ENCODE peak calls at places on chromosomes 11 and 22, in eight cellular contexts. W is effector memory CD4-positive, alpha-beta T cell; R is neural progenitor cell; O is PC-9; D is CD4-positive, CD25-positive, alpha-beta regulatory T cell; E is BE2C; G is H1; K is sigmoid colon. A is an unnamed sample.

GRCh38 chr11:115423728-115424459 is 80.3 kb downstream of the CADM1 start:
- DNase-seq in E (no peak), O (no peak), D (no peak), W (no peak), R (no peak), K (no peak), G (no peak), A (no peak)

GRCh38 chr11:122253541-122254317 is 137.7 kb upstream of the BLID start:
- DNase-seq in R (peak; percentile 38), D (no peak), E (no peak), K (no peak), W (no peak), G (no peak), O (no peak), A (peak; percentile 98)

GRCh38 chr22:49326558-49326957 is 501.1 kb downstream of the BRD1 start:
- DNase-seq in R (no peak), G (no peak), O (no peak), D (no peak), K (no peak), W (no peak), E (no peak), A (no peak)

GRCh38 chr11:11577246-11577855 is 44.5 kb downstream of the GALNT18 start:
- DNase-seq in K (no peak), D (peak; percentile 23), O (no peak), W (no peak), G (peak; percentile 24), R (no peak), E (no peak), A (no peak)

GRCh38 chr22:41565403-41566054 is 4.7 kb downstream of the CSDC2 start:
- DNase-seq in O (peak; percentile 73), E (peak; percentile 81), K (peak; percentile 88), W (no peak), G (no peak), R (no peak), D (peak; percentile 39), A (peak; percentile 84)

GRCh38 chr11:116504541-116505149 is 268.1 kb downstream of the BUD13 start:
- DNase-seq in D (no peak), W (no peak), E (no peak), K (no peak), G (peak; percentile 41), R (no peak), O (no peak), A (no peak)

GRCh38 chr11:112016765-112017356 is 8.3 kb upstream of the DLAT start:
- DNase-seq in O (peak; percentile 69), G (no peak), K (no peak), W (no peak), E (no peak), D (no peak), R (no peak), A (peak; percentile 90)

GRCh38 chr22:48052621-48052890 is 1290.1 kb downstream of the TBC1D22A start:
- DNase-seq in E (no peak), G (no peak), K (no peak), R (no peak), W (no peak), D (no peak), O (no peak), A (no peak)

GRCh38 chr22:26672060-26672471 is 14.7 kb downstream of the MIAT start:
- DNase-seq in O (no peak), W (peak; percentile 23), G (no peak), D (no peak), E (no peak), K (no peak), R (no peak), A (no peak)

GRCh38 chr22:27115816-27116256 is 458.4 kb downstream of the MIAT start:
- DNase-seq in R (no peak), G (no peak), W (no peak), D (no peak), E (no peak), K (no peak), O (peak; percentile 98), A (peak; percentile 26)

GRCh38 chr22:24423519-24424000 is 3.8 kb upstream of the ADORA2A start:
- DNase-seq in K (peak; percentile 72), D (no peak), W (peak; percentile 34), G (peak; percentile 92), O (no peak), E (no peak), R (peak; percentile 81), A (peak; percentile 49)

GRCh38 chr11:8807544-8808225 is 103.3 kb upstream of the AKIP1 start:
- DNase-seq in E (no peak), W (no peak), K (peak; percentile 82), O (no peak), R (no peak), D (no peak), G (no peak), A (no peak)

GRCh38 chr11:11981364-11981763 is 27.1 kb downstream of the DKK3 start:
- DNase-seq in D (no peak), W (no peak), E (no peak), O (no peak), G (no peak), R (no peak), K (no peak), A (no peak)

GRCh38 chr11:45704133-45704532 is 38.7 kb upstream of the CHST1 start:
- DNase-seq in E (no peak), K (no peak), D (no peak), W (no peak), G (no peak), O (no peak), R (no peak), A (no peak)

GRCh38 chr11:74777038-74777437 is 28.4 kb downstream of the RNF169 start:
- DNase-seq in G (no peak), W (no peak), K (no peak), D (no peak), E (no peak), R (no peak), O (no peak), A (no peak)

GRCh38 chr11:57203359-57203758 is 21.6 kb downstream of the LRRC55 start:
- DNase-seq in W (no peak), K (peak; percentile 90), E (no peak), G (no peak), O (no peak), D (no peak), R (peak; percentile 50), A (no peak)

GRCh38 chr11:133897331-133897650 is 52.0 kb upstream of the SPATA19 start:
- DNase-seq in G (peak; percentile 22), R (no peak), E (no peak), O (no peak), K (peak; percentile 32), D (no peak), W (no peak), A (no peak)

GRCh38 chr11:86710936-86711335 is 38.5 kb upstream of the ME3 start:
- DNase-seq in E (no peak), D (no peak), O (peak; percentile 25), K (no peak), R (no peak), G (no peak), W (no peak), A (no peak)

GRCh38 chr11:66071326-66071870 is 1.3 kb downstream of the PACS1 start:
- DNase-seq in R (no peak), K (no peak), D (peak; percentile 63), G (no peak), W (no peak), E (no peak), O (no peak), A (peak; percentile 32)

GRCh38 chr22:37425800-37426531 is 1.3 kb downstream of the ELFN2 start:
- DNase-seq in K (no peak), G (peak; percentile 70), D (no peak), O (no peak), E (no peak), W (no peak), R (peak; percentile 76), A (no peak)

GRCh38 chr22:20021196-20022181 is 579 bp downstream of the TANGO2 start:
- DNase-seq in O (peak; percentile 69), R (peak; percentile 47), K (peak; percentile 80), G (peak; percentile 54), W (no peak), D (peak; percentile 32), E (peak; percentile 14), A (no peak)

GRCh38 chr11:554428-554823 is 6.1 kb downstream of the LMNTD2 start:
- DNase-seq in G (no peak), R (no peak), O (no peak), K (no peak), D (no peak), E (no peak), W (no peak), A (no peak)
- H3K4me3 ChIP-seq in G (peak overlapping the region; percentile 12), R (peak overlapping the region; percentile 43), O (no peak overlapping the region), K (peak overlapping the region; percentile 20), D (no peak overlapping the region), E (no peak overlapping the region), W (peak overlapping the region; percentile 61), A (peak overlapping the region; percentile 37)

GRCh38 chr11:35247428-35247827 is 108.5 kb downstream of the CD44 start:
- DNase-seq in K (no peak), D (peak; percentile 74), W (peak; percentile 66), O (peak; percentile 23), R (no peak), E (no peak), G (no peak), A (no peak)

GRCh38 chr11:35247863-35248262 is 108.9 kb downstream of the CD44 start:
- DNase-seq in W (peak; percentile 8), E (no peak), D (no peak), G (no peak), K (no peak), O (no peak), R (no peak), A (no peak)

GRCh38 chr11:35248558-35249323 is 109.8 kb downstream of the CD44 start:
- DNase-seq in O (no peak), K (no peak), D (no peak), R (no peak), G (no peak), W (no peak), E (no peak), A (no peak)

GRCh38 chr11:35245786-35246185 is 106.8 kb downstream of the CD44 start:
- DNase-seq in R (no peak), O (no peak), E (no peak), W (no peak), D (no peak), K (no peak), G (no peak), A (no peak)

DNA sequence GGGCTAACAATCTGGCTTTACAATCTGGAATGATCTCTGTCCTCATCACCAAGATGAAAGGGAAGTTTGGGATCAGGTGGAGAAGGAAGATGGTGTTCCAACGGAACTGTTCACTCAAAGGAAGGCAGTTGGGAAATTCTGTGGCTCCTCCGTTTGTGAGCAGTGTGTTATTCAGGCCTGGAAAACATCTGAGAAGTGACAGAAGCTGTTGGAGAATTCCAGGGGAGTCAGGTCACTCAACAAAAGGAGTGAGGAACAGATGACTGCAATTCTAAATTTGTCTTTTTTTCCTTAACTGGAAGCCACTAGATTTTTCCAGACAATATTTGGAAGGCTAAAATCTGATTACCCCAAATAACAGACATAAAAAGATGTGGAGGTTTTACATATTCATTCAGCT is 107.8 kb downstream of the CD44 start:
- DNase-seq in D (no peak), O (peak; percentile 17), R (no peak), K (peak; percentile 77), G (no peak), W (no peak), E (no peak), A (no peak)
- H3K4me1 ChIP-seq in D (peaks cover 29% of the 10 kb centered on the region), O (no peaks in the 10 kb centered on the region), R (no peaks in the 10 kb centered on the region), K (no peaks in the 10 kb centered on the region), G (no peaks in the 10 kb centered on the region), W (peaks cover 39% of the 10 kb centered on the region), E (no peaks in the 10 kb centered on the region), A (no peaks in the 10 kb centered on the region)

GRCh38 chr11:69882270-69882608 is 63.0 kb upstream of the FGF3 start:
- DNase-seq in W (no peak), G (no peak), O (peak; percentile 6), D (no peak), K (no peak), R (no peak), E (peak; percentile 4), A (no peak)
- H3K4me3 ChIP-seq in W (no peak overlapping the region), G (no peak overlapping the region), O (no peak overlapping the region), D (no peak overlapping the region), K (no peak overlapping the region), R (no peak overlapping the region), E (no peak overlapping the region), A (no peak overlapping the region)

GRCh38 chr11:35227551-35228341 is 88.8 kb downstream of the CD44 start:
- DNase-seq in D (no peak), O (peak; percentile 57), W (no peak), R (no peak), K (no peak), E (no peak), G (no peak), A (peak; percentile 47)
- H3K4me1 ChIP-seq in D (no peaks in the 10 kb centered on the region), O (no peaks in the 10 kb centered on the region), W (no peaks in the 10 kb centered on the region), R (peaks cover 18% of the 10 kb centered on the region), K (no peaks in the 10 kb centered on the region), E (peaks cover 3% of the 10 kb centered on the region), G (no peaks in the 10 kb centered on the region), A (peaks cover 12% of the 10 kb centered on the region)